ENCODE peak calls at places on chromosomes 16 and 17, in ten cellular contexts. One of them, this sample, is unnamed.
A peak's percentile ranks its signal among the peaks of the same experiment; 100 is the strongest.

GRCh38 chr16:89041571-89042481 is 51.8 kb upstream of the ACSF3 start:
- DNase-seq in stimulated activated CD4-positive, alpha-beta T cell treated with anti-CD3 and anti-CD28 coated beads, Interleukin-15, amount 100 ng/mL, for 1 hour: no peak
- DNase-seq in A549: no peak
- DNase-seq in NCI-H1436: no peak
- DNase-seq in activated gamma-delta T cell treated with anti-CD3 and anti-CD28 coated beads, Interleukin-2, amount 50 U/mL, for 16 hours: no peak
- DNase-seq in AML-193: no peak
- DNase-seq in esophagus muscularis mucosa: no peak
- DNase-seq in endothelial cell: no peak
- DNase-seq in choroid plexus epithelial cell: no peak
- DNase-seq in cardiac muscle cell: no peak
- DNase-seq in this sample: no peak

GRCh38 chr16:89722392-89723278 is 1.3 kb downstream of the ZNF276 start:
- DNase-seq in stimulated activated CD4-positive, alpha-beta T cell treated with anti-CD3 and anti-CD28 coated beads, Interleukin-15, amount 100 ng/mL, for 1 hour: peak; percentile 66
- DNase-seq in A549: no peak
- DNase-seq in NCI-H1436: no peak
- DNase-seq in activated gamma-delta T cell treated with anti-CD3 and anti-CD28 coated beads, Interleukin-2, amount 50 U/mL, for 16 hours: peak; percentile 46
- DNase-seq in AML-193: peak; percentile 64
- DNase-seq in esophagus muscularis mucosa: no peak
- DNase-seq in endothelial cell: no peak
- DNase-seq in choroid plexus epithelial cell: peak; percentile 51
- DNase-seq in cardiac muscle cell: peak; percentile 63
- DNase-seq in this sample: no peak

GRCh38 chr17:45848405-45848804 is 3.7 kb downstream of the SPPL2C start:
- DNase-seq in stimulated activated CD4-positive, alpha-beta T cell treated with anti-CD3 and anti-CD28 coated beads, Interleukin-15, amount 100 ng/mL, for 1 hour: no peak
- DNase-seq in A549: no peak
- DNase-seq in NCI-H1436: no peak
- DNase-seq in activated gamma-delta T cell treated with anti-CD3 and anti-CD28 coated beads, Interleukin-2, amount 50 U/mL, for 16 hours: no peak
- DNase-seq in AML-193: no peak
- DNase-seq in esophagus muscularis mucosa: no peak
- DNase-seq in endothelial cell: no peak
- DNase-seq in choroid plexus epithelial cell: no peak
- DNase-seq in cardiac muscle cell: no peak
- DNase-seq in this sample: no peak

GRCh38 chr17:49388290-49388640 is 26.2 kb upstream of the ZNF652 start:
- DNase-seq in stimulated activated CD4-positive, alpha-beta T cell treated with anti-CD3 and anti-CD28 coated beads, Interleukin-15, amount 100 ng/mL, for 1 hour: peak; percentile 4
- DNase-seq in A549: no peak
- DNase-seq in NCI-H1436: no peak
- DNase-seq in activated gamma-delta T cell treated with anti-CD3 and anti-CD28 coated beads, Interleukin-2, amount 50 U/mL, for 16 hours: no peak
- DNase-seq in AML-193: no peak
- DNase-seq in esophagus muscularis mucosa: no peak
- DNase-seq in endothelial cell: no peak
- DNase-seq in choroid plexus epithelial cell: no peak
- DNase-seq in cardiac muscle cell: no peak
- DNase-seq in this sample: no peak

GRCh38 chr16:70694088-70694487 is 8.2 kb upstream of the MTSS2 start:
- DNase-seq in stimulated activated CD4-positive, alpha-beta T cell treated with anti-CD3 and anti-CD28 coated beads, Interleukin-15, amount 100 ng/mL, for 1 hour: no peak
- DNase-seq in A549: peak; percentile 95
- DNase-seq in NCI-H1436: no peak
- DNase-seq in activated gamma-delta T cell treated with anti-CD3 and anti-CD28 coated beads, Interleukin-2, amount 50 U/mL, for 16 hours: no peak
- DNase-seq in AML-193: no peak
- DNase-seq in esophagus muscularis mucosa: no peak
- DNase-seq in endothelial cell: no peak
- DNase-seq in choroid plexus epithelial cell: peak; percentile 70
- DNase-seq in cardiac muscle cell: peak; percentile 84
- DNase-seq in this sample: peak; percentile 99

GRCh38 chr16:78762222-78762621 is 662.8 kb downstream of the WWOX start:
- DNase-seq in stimulated activated CD4-positive, alpha-beta T cell treated with anti-CD3 and anti-CD28 coated beads, Interleukin-15, amount 100 ng/mL, for 1 hour: no peak
- DNase-seq in A549: no peak
- DNase-seq in NCI-H1436: no peak
- DNase-seq in activated gamma-delta T cell treated with anti-CD3 and anti-CD28 coated beads, Interleukin-2, amount 50 U/mL, for 16 hours: no peak
- DNase-seq in AML-193: no peak
- DNase-seq in esophagus muscularis mucosa: no peak
- DNase-seq in endothelial cell: no peak
- DNase-seq in choroid plexus epithelial cell: no peak
- DNase-seq in cardiac muscle cell: no peak
- DNase-seq in this sample: no peak

GRCh38 chr16:74449470-74449869 is 28.2 kb upstream of the CLEC18B start:
- DNase-seq in stimulated activated CD4-positive, alpha-beta T cell treated with anti-CD3 and anti-CD28 coated beads, Interleukin-15, amount 100 ng/mL, for 1 hour: no peak
- DNase-seq in A549: peak; percentile 35
- DNase-seq in NCI-H1436: no peak
- DNase-seq in activated gamma-delta T cell treated with anti-CD3 and anti-CD28 coated beads, Interleukin-2, amount 50 U/mL, for 16 hours: no peak
- DNase-seq in AML-193: no peak
- DNase-seq in esophagus muscularis mucosa: no peak
- DNase-seq in endothelial cell: no peak
- DNase-seq in choroid plexus epithelial cell: peak; percentile 42
- DNase-seq in cardiac muscle cell: no peak
- DNase-seq in this sample: no peak

GRCh38 chr17:7834554-7834890 is 505 bp downstream of the KDM6B start:
- DNase-seq in stimulated activated CD4-positive, alpha-beta T cell treated with anti-CD3 and anti-CD28 coated beads, Interleukin-15, amount 100 ng/mL, for 1 hour: peak; percentile 36
- DNase-seq in A549: peak; percentile 50
- DNase-seq in NCI-H1436: no peak
- DNase-seq in activated gamma-delta T cell treated with anti-CD3 and anti-CD28 coated beads, Interleukin-2, amount 50 U/mL, for 16 hours: peak; percentile 46
- DNase-seq in AML-193: no peak
- DNase-seq in esophagus muscularis mucosa: peak; percentile 94
- DNase-seq in endothelial cell: no peak
- DNase-seq in choroid plexus epithelial cell: peak; percentile 33
- DNase-seq in cardiac muscle cell: no peak
- DNase-seq in this sample: no peak

GRCh38 chr17:2418572-2418971 is 17.7 kb upstream of the MNT start:
- DNase-seq in stimulated activated CD4-positive, alpha-beta T cell treated with anti-CD3 and anti-CD28 coated beads, Interleukin-15, amount 100 ng/mL, for 1 hour: no peak
- DNase-seq in A549: no peak
- DNase-seq in NCI-H1436: no peak
- DNase-seq in activated gamma-delta T cell treated with anti-CD3 and anti-CD28 coated beads, Interleukin-2, amount 50 U/mL, for 16 hours: no peak
- DNase-seq in AML-193: no peak
- DNase-seq in esophagus muscularis mucosa: no peak
- DNase-seq in endothelial cell: no peak
- DNase-seq in choroid plexus epithelial cell: peak; percentile 57
- DNase-seq in cardiac muscle cell: no peak
- DNase-seq in this sample: no peak

This sample was measured in 8988T.